ENCODE peak calls at places on chromosome 9, in five cellular contexts. C, N, G, E and B are unnamed samples.

GRCh38 chr9:116842658-116843057 is 155.6 kb downstream of the TRIM32 start:
- DNase-seq in C (peak), N (no peak), G (no peak), E (no peak), B (peak)

GRCh38 chr9:79695531-79696218 is 123.9 kb downstream of the TLE4 start:
- DNase-seq in C (no peak), N (no peak), G (no peak), E (no peak), B (no peak)

GRCh38 chr9:92738661-92739081 is 26.0 kb downstream of the BICD2 start:
- DNase-seq in C (no peak), N (no peak), G (no peak), E (no peak), B (no peak)

GRCh38 chr9:7408845-7409244 is 390.7 kb downstream of the DMAC1 start:
- DNase-seq in C (no peak), N (no peak), G (no peak), E (no peak), B (no peak)

GRCh38 chr9:3012843-3013242 is 168.9 kb upstream of the PUM3 start:
- DNase-seq in C (no peak), N (no peak), G (no peak), E (no peak), B (no peak)

GRCh38 chr9:84163227-84163626 is 177.3 kb downstream of the SLC28A3 start:
- DNase-seq in C (no peak), N (no peak), G (no peak), E (no peak), B (no peak)

GRCh38 chr9:8718121-8718725 is 918.6 kb upstream of the DMAC1 start:
- DNase-seq in C (no peak), N (peak), G (peak), E (no peak), B (no peak)

GRCh38 chr9:6780690-6781089 is 22.9 kb downstream of the KDM4C start:
- DNase-seq in C (no peak), N (peak), G (no peak), E (no peak), B (no peak)

GRCh38 chr9:70036641-70037040 is 7.0 kb upstream of the MAMDC2 start:
- DNase-seq in C (no peak), N (no peak), G (no peak), E (no peak), B (no peak)

GRCh38 chr9:27353405-27354229 is 56.7 kb upstream of the EQTN start:
- DNase-seq in C (no peak), N (no peak), G (no peak), E (peak), B (no peak)

GRCh38 chr9:107142896-107143603 is 140.0 kb upstream of the RAD23B start:
- DNase-seq in C (no peak), N (no peak), G (no peak), E (no peak), B (no peak)

GRCh38 chr9:107548298-107549142 is 59.0 kb upstream of the KLF4 start:
- DNase-seq in C (no peak), N (peak), G (peak), E (no peak), B (no peak)

GRCh38 chr9:127204771-127205470 is 59.7 kb upstream of the GARNL3 start:
- DNase-seq in C (peak), N (peak), G (peak), E (no peak), B (no peak)

GRCh38 chr9:1959347-1959746 is 55.8 kb upstream of the SMARCA2 start:
- DNase-seq in C (no peak), N (no peak), G (no peak), E (no peak), B (no peak)

GRCh38 chr9:36091028-36091953 is 45.2 kb upstream of the GLIPR2 start:
- DNase-seq in C (no peak), N (peak), G (peak), E (no peak), B (no peak)

GRCh38 chr9:77750981-77751340 is 102.8 kb upstream of the GNA14 start:
- DNase-seq in C (no peak), N (no peak), G (no peak), E (no peak), B (no peak)

GRCh38 chr9:81716409-81716808 is 27.1 kb upstream of the TLE1 start:
- DNase-seq in C (no peak), N (peak), G (no peak), E (no peak), B (no peak)

GRCh38 chr9:69344459-69344858 is 19.4 kb downstream of the ENTREP1 start:
- DNase-seq in C (no peak), N (no peak), G (no peak), E (no peak), B (no peak)

GRCh38 chr9:119282476-119283117 is 86.6 kb downstream of the BRINP1 start:
- DNase-seq in C (no peak), N (no peak), G (no peak), E (no peak), B (no peak)

GRCh38 chr9:129839324-129840023 is 4.2 kb downstream of the USP20 start:
- DNase-seq in C (no peak), N (no peak), G (no peak), E (no peak), B (no peak)

GRCh38 chr9:104108315-104108714 is 14.2 kb downstream of the SMC2 start:
- DNase-seq in C (no peak), N (no peak), G (no peak), E (no peak), B (no peak)

GRCh38 chr9:109421034-109421700 is 76.9 kb downstream of the PTPN3 start:
- DNase-seq in C (no peak), N (no peak), G (no peak), E (no peak), B (no peak)

GRCh38 chr9:6805532-6805931 is 47.8 kb downstream of the KDM4C start:
- DNase-seq in C (no peak), N (peak), G (peak), E (no peak), B (peak)

GRCh38 chr9:98045234-98046160 is 11.0 kb upstream of the NANS start:
- DNase-seq in C (no peak), N (no peak), G (no peak), E (no peak), B (no peak)

GRCh38 chr9:11871832-11872231 is 821.4 kb upstream of the TYRP1 start:
- DNase-seq in C (no peak), N (no peak), G (no peak), E (no peak), B (no peak)

GRCh38 chr9:124776952-124777645 is at the start of gene OLFML2A:
- DNase-seq in C (no peak), N (no peak), G (no peak), E (no peak), B (no peak)
- H3K18ac ChIP-seq in C (peak), N (peak), G (peak), E (peak), B (peak)

GRCh38 chr9:133147412-133148271 is 16.1 kb downstream of the GBGT1 start:
- DNase-seq in C (peak), N (peak), G (peak), E (peak), B (peak)

GRCh38 chr9:133144887-133145466 is 18.7 kb downstream of the GBGT1 start:
- DNase-seq in C (no peak), N (peak), G (peak), E (no peak), B (no peak)

GRCh38 chr9:133148351-133149129 is 15.2 kb downstream of the GBGT1 start:
- DNase-seq in C (no peak), N (peak), G (peak), E (peak), B (no peak)

GRCh38 chr9:133149130-133150015 is 14.3 kb downstream of the GBGT1 start:
- DNase-seq in C (peak), N (peak), G (peak), E (peak), B (peak)

DNA sequence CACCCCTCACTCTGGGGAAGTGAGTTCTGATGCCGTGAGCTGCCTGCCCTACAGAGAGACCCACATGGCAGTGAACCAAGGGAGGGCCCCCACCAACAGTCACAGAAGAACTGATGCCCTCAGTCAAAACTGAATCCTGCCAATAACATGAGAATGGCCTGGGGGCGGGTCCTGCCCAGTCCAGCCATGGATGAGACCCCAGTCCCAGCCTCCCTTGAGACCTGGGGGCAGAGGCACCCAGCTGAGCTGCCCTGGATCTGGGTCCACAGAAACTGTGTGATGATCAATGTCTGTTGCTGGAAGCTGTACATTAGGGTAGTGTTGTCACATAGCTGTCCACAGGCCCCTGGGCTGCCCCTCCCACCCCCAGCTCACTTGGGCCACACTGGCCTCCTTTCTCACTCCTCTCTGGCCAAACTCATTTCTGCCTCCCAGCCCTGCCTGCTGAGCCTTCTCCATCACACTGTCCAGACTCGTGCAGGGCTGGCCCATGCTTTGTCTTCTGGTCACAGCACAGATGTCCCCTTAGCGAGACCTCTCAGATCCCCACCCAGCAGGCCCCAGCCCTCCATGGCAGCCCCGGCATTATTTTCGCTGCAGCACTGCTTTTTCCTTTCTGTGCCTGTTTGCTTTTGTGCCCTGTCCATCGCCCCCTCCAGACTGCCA is 16.8 kb downstream of the GBGT1 start:
- DNase-seq in C (no peak), N (no peak), G (no peak), E (no peak), B (no peak)
- H3K18ac ChIP-seq in C (peak), N (no peak), G (peak), E (peak), B (no peak)

GRCh38 chr9:95771556-95772280 is 103.8 kb upstream of the ERCC6L2 start:
- DNase-seq in C (no peak), N (peak), G (peak), E (peak), B (no peak)
- H3K18ac ChIP-seq in C (no peak), N (peak), G (peak), E (peak), B (peak)

DNA sequence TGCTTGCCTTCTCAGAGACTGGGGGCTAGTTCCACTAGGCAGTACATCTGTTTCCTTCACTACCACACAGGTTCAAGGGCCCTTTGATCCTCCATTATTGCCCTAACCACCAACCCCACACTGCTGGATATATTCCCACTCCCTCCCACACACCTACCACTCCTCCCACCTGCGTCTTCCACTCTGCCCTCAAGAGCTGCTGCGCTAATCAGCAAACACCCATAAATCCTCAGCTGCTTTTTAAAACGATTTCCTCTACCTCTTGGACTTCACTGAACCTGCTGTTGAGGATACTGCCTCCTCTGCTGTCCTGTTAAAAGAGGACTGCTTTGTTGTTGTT is 120.9 kb downstream of the MAPKAP1 start:
- DNase-seq in C (no peak), N (no peak), G (no peak), E (no peak), B (no peak)
- H3K18ac ChIP-seq in C (no peak), N (no peak), G (no peak), E (no peak), B (no peak)

GRCh38 chr9:115672477-115673316 is 480.9 kb upstream of the PAPPA start:
- DNase-seq in C (no peak), N (peak), G (peak), E (no peak), B (no peak)
- H3K18ac ChIP-seq in C (no peak), N (peak), G (no peak), E (no peak), B (no peak)

GRCh38 chr9:89811356-89811755 is 206.5 kb downstream of the GADD45G start:
- DNase-seq in C (no peak), N (no peak), G (no peak), E (no peak), B (no peak)
- H3K18ac ChIP-seq in C (no peak), N (no peak), G (no peak), E (no peak), B (no peak)

GRCh38 chr9:115442054-115442453 is 324.1 kb upstream of the TNC start:
- DNase-seq in C (no peak), N (peak), G (peak), E (no peak), B (no peak)
- H3K18ac ChIP-seq in C (no peak), N (peak), G (no peak), E (no peak), B (no peak)

DNA sequence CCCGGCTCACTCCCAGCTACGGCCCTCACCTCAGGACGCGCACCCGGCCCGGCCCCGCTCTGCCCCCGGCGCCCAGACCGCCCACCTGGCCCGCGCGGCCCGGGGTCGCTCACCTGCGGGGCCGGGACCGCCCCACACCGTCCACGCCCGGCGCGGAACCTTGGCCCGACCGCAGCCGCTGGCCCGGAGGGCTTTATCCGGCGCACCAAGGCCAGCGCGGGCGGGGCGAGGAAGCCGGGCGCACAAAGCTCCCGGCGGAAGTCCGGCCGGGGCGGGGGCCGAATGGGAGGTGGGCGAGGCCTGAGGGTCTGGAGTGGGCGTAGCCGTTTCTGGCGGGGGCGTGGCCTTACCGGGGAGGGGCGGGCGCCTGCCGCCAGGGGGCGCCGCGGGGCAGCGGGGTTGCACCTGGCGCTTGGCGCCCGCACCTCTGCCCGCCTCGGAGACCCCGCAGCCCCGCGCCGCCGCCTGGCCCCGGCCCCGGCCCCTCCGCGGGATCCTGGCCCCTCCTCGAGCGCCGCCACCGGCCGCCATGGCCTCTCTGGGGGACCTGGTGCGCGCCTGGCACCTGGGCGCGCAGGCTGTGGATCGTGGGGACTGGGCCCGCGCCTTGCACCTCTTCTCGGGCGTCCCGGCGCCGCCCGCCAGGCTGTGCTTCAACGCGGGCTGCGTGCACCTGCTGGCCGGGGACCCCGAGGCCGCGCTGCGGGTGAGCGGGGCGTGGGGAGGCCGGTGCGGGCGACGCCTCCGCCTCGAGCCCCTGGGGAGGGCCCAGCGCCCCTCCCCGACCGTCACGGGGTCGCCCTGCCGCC is at the start of the genes EXD3 and NOXA1:
- DNase-seq in C (peak), N (peak), G (peak), E (peak), B (peak)
- H3K18ac ChIP-seq in C (no peak), N (peak), G (peak), E (peak), B (peak)